ENCODE peak calls at places on chromosome 17, in eight cellular contexts. J is A673, Z is brain microvascular endothelial cell, O is left kidney, Q is COLO829, Y is WTC11, X is DMS79 treated with DMSO at 0.1 percent for 48 hours, D is iris pigment epithelial cell. N is an unnamed sample.

GRCh38 chr17:31008374-31009035 is 37.7 kb downstream of the RNF135 start:
- DNase-seq in J (peak), O (peak), D (peak), X (peak), Z (peak), Q (no peak), Y (peak), N (peak)

GRCh38 chr17:79022507-79022991 is 1.4 kb upstream of the C1QTNF1 start:
- DNase-seq in X (no peak), Q (no peak), Z (no peak), D (no peak), O (no peak), Y (no peak), J (no peak), N (peak)

GRCh38 chr17:497587-498034 is 145.0 kb upstream of the RPH3AL start:
- DNase-seq in D (no peak), Q (no peak), X (no peak), J (no peak), Z (no peak), Y (no peak), O (no peak), N (no peak)

GRCh38 chr17:42286411-42287295 is 1.6 kb upstream of the STAT5A start:
- DNase-seq in X (no peak), Y (no peak), Q (no peak), D (no peak), Z (no peak), J (no peak), O (no peak), N (no peak)

GRCh38 chr17:45905812-45906211 is 11.5 kb downstream of the MAPT start:
- DNase-seq in D (no peak), Y (no peak), O (peak), Z (no peak), Q (no peak), J (no peak), X (no peak), N (no peak)

GRCh38 chr17:30326816-30327215 is 7.0 kb downstream of the TMIGD1 start:
- DNase-seq in X (no peak), Q (no peak), Z (no peak), D (no peak), J (no peak), Y (no peak), O (no peak), N (no peak)

GRCh38 chr17:74785096-74785980 is 9.2 kb upstream of the NAT9 start:
- DNase-seq in Y (no peak), D (no peak), Q (no peak), O (peak), Z (no peak), J (no peak), X (no peak), N (no peak)

GRCh38 chr17:57130708-57131461 is 45.8 kb downstream of the AKAP1 start:
- DNase-seq in Q (peak), Z (peak), X (peak), J (peak), O (peak), D (peak), Y (peak), N (peak)

GRCh38 chr17:34225046-34225445 is 30.0 kb upstream of the CCL2 start:
- DNase-seq in Y (no peak), O (no peak), J (no peak), D (no peak), X (no peak), Z (no peak), Q (no peak), N (no peak)

GRCh38 chr17:7147772-7148171 is 31.4 kb downstream of the ASGR1 start:
- DNase-seq in Y (no peak), Q (no peak), O (no peak), D (no peak), X (no peak), J (no peak), Z (no peak), N (no peak)

GRCh38 chr17:78725448-78726021 is 56.5 kb downstream of the CYTH1 start:
- DNase-seq in J (no peak), X (no peak), Z (no peak), Q (no peak), O (no peak), Y (no peak), D (no peak), N (no peak)

GRCh38 chr17:30584810-30585209 is 107.6 kb downstream of the GOSR1 start:
- DNase-seq in J (no peak), Q (no peak), D (no peak), Y (no peak), X (no peak), Z (no peak), O (no peak), N (no peak)

GRCh38 chr17:65886240-65886639 is 305.7 kb downstream of the CEP112 start:
- DNase-seq in J (no peak), D (no peak), O (no peak), Y (no peak), X (no peak), Z (no peak), Q (no peak), N (peak)

N was measured in fibroblast of villous mesenchyme.